ENCODE peak calls at places on chromosomes 1 and 21, in four cellular contexts. O, M, P and W are unnamed samples.

GRCh38 chr1:3217887-3218679 is 149.1 kb downstream of the PRDM16 start:
- ATAC-seq in O (no peak), M (no peak), P (no peak), W (no peak)

GRCh38 chr1:201715801-201716741 is 112.9 kb upstream of the IPO9 start:
- ATAC-seq in O (peak; percentile 46), M (no peak), P (no peak), W (no peak)

GRCh38 chr1:12426030-12426429 is 192.0 kb downstream of the DHRS3 start:
- ATAC-seq in O (no peak), M (no peak), P (no peak), W (no peak)

GRCh38 chr1:229064320-229064908 is 206.5 kb upstream of the RAB4A start:
- ATAC-seq in O (no peak), M (no peak), P (no peak), W (no peak)

GRCh38 chr1:222416001-222416791 is 131.7 kb downstream of the HHIPL2 start:
- ATAC-seq in O (no peak), M (no peak), P (peak; percentile 94), W (no peak)

GRCh38 chr1:212637902-212638301 is 29.3 kb downstream of the ATF3 start:
- ATAC-seq in O (no peak), M (no peak), P (no peak), W (no peak)

GRCh38 chr1:183431840-183432547 is 13.8 kb upstream of the NMNAT2 start:
- ATAC-seq in O (no peak), M (peak; percentile 33), P (peak; percentile 61), W (no peak)

GRCh38 chr1:107806902-107807301 is 158.1 kb downstream of the VAV3 start:
- ATAC-seq in O (no peak), M (no peak), P (no peak), W (no peak)

GRCh38 chr21:46217511-46218196 is 10.9 kb downstream of the LSS start:
- ATAC-seq in O (no peak), M (no peak), P (no peak), W (no peak)

GRCh38 chr1:218828125-218828650 is 345.5 kb upstream of the LYPLAL1 start:
- ATAC-seq in O (peak; percentile 53), M (no peak), P (no peak), W (no peak)

GRCh38 chr1:240936911-240937668 is 325.1 kb upstream of the GREM2 start:
- ATAC-seq in O (no peak), M (no peak), P (no peak), W (no peak)

GRCh38 chr21:43994085-43994484 is 18.0 kb upstream of the TRAPPC10 start:
- ATAC-seq in O (peak; percentile 13), M (peak; percentile 41), P (peak; percentile 18), W (peak; percentile 27)

GRCh38 chr1:193308438-193308837 is 122.0 kb upstream of the B3GALT2 start:
- ATAC-seq in O (no peak), M (no peak), P (peak; percentile 47), W (no peak)

GRCh38 chr21:18840239-18840638 is 436.7 kb upstream of the TMPRSS15 start:
- ATAC-seq in O (no peak), M (no peak), P (no peak), W (no peak)

GRCh38 chr1:78716186-78716585 is 66.6 kb downstream of the IFI44 start:
- ATAC-seq in O (no peak), M (no peak), P (no peak), W (peak; percentile 38)

GRCh38 chr1:1440262-1440772 is 4.8 kb downstream of the VWA1 start:
- ATAC-seq in O (no peak), M (no peak), P (no peak), W (no peak)

GRCh38 chr1:54493608-54494007 is 54.4 kb upstream of the ACOT11 start:
- ATAC-seq in O (no peak), M (no peak), P (no peak), W (no peak)

GRCh38 chr1:54615531-54616245 is 7.6 kb downstream of the FAM151A start:
- ATAC-seq in O (peak; percentile 30), M (no peak), P (no peak), W (no peak)

GRCh38 chr1:179145521-179145920 is 63.7 kb downstream of the TOR3A start:
- ATAC-seq in O (no peak), M (no peak), P (no peak), W (no peak)

GRCh38 chr1:192477630-192478029 is 97.9 kb upstream of the RGS1 start:
- ATAC-seq in O (peak; percentile 72), M (peak; percentile 70), P (peak; percentile 67), W (peak; percentile 92)

GRCh38 chr1:114207635-114208034 is 54.0 kb upstream of the SYT6 start:
- ATAC-seq in O (no peak), M (no peak), P (no peak), W (no peak)

GRCh38 chr1:204623365-204623893 is 62.1 kb downstream of the LRRN2 start:
- ATAC-seq in O (no peak), M (peak; percentile 64), P (peak; percentile 18), W (no peak)

GRCh38 chr1:116738673-116739370 is 15.4 kb upstream of the CD2 start:
- ATAC-seq in O (no peak), M (no peak), P (peak; percentile 73), W (no peak)

GRCh38 chr1:175857756-175858155 is 114.4 kb upstream of the TNR start:
- ATAC-seq in O (no peak), M (no peak), P (no peak), W (no peak)

GRCh38 chr1:214581785-214582184 is 21.2 kb upstream of the CENPF start:
- ATAC-seq in O (no peak), M (peak; percentile 72), P (no peak), W (peak; percentile 62)

GRCh38 chr1:232211149-232211548 is 418.8 kb downstream of the SIPA1L2 start:
- ATAC-seq in O (no peak), M (peak; percentile 93), P (peak; percentile 47), W (peak; percentile 85)

GRCh38 chr1:36206323-36206858 is 17.9 kb upstream of the THRAP3 start:
- ATAC-seq in O (no peak), M (no peak), P (peak; percentile 93), W (no peak)

GRCh38 chr1:233080286-233080685 is 129.9 kb downstream of the NTPCR start:
- ATAC-seq in O (no peak), M (no peak), P (no peak), W (no peak)

GRCh38 chr1:91707890-91708218 is 178.1 kb downstream of the TGFBR3 start:
- ATAC-seq in O (no peak), M (no peak), P (no peak), W (no peak)

GRCh38 chr21:45441431-45442255 is 36.7 kb downstream of the COL18A1 start:
- ATAC-seq in O (peak; percentile 2), M (no peak), P (no peak), W (no peak)

GRCh38 chr1:222057162-222057561 is 315.3 kb upstream of the DUSP10 start:
- ATAC-seq in O (no peak), M (no peak), P (peak; percentile 41), W (no peak)

GRCh38 chr1:228452194-228453021 is 34.8 kb upstream of the RNF187 start:
- ATAC-seq in O (peak; percentile 36), M (peak; percentile 44), P (peak; percentile 14), W (no peak)

GRCh38 chr1:223039990-223040389 is 103.1 kb downstream of the TLR5 start:
- ATAC-seq in O (no peak), M (no peak), P (no peak), W (no peak)

GRCh38 chr1:192749349-192749748 is 59.5 kb upstream of the RGS2 start:
- ATAC-seq in O (no peak), M (no peak), P (no peak), W (no peak)

GRCh38 chr1:33466159-33466558 is 6.3 kb upstream of the ZSCAN20 start:
- ATAC-seq in O (no peak), M (no peak), P (no peak), W (no peak)

GRCh38 chr1:26994020-26994745 is 691 bp downstream of the TRNP1 start:
- ATAC-seq in O (no peak), M (no peak), P (peak; percentile 38), W (no peak)